ENCODE peak calls at places on chromosomes 16 and 17, in eight cellular contexts. One of them, this sample, is unnamed.

GRCh38 chr16:16120044-16120381 is 103.3 kb downstream of the ABCC6 start:
- DNase-seq in NCI-H774: peak; percentile 57
- DNase-seq in T-helper 9 cell: no peak
- DNase-seq in CD8-positive, alpha-beta T cell: no peak
- DNase-seq in DMS79: no peak
- DNase-seq in nephron progenitor cell: no peak
- DNase-seq in activated naive CD8-positive, alpha-beta T cell treated with anti-CD3 and anti-CD28 coated beads, Interleukin-2, amount 50 U/mL, for 24 hours: no peak
- DNase-seq in activated CD8-positive, alpha-beta memory T cell treated with anti-CD3 and anti-CD28 coated beads for 1 hour: no peak
- DNase-seq in this sample: no peak

GRCh38 chr17:18961634-18962493 is 9.9 kb downstream of the SLC5A10 start:
- DNase-seq in NCI-H774: no peak
- DNase-seq in T-helper 9 cell: no peak
- DNase-seq in CD8-positive, alpha-beta T cell: no peak
- DNase-seq in DMS79: no peak
- DNase-seq in nephron progenitor cell: no peak
- DNase-seq in activated naive CD8-positive, alpha-beta T cell treated with anti-CD3 and anti-CD28 coated beads, Interleukin-2, amount 50 U/mL, for 24 hours: peak; percentile 36
- DNase-seq in activated CD8-positive, alpha-beta memory T cell treated with anti-CD3 and anti-CD28 coated beads for 1 hour: no peak
- DNase-seq in this sample: no peak

GRCh38 chr17:65366102-65366844 is 195.2 kb downstream of the AXIN2 start:
- DNase-seq in NCI-H774: no peak
- DNase-seq in T-helper 9 cell: no peak
- DNase-seq in CD8-positive, alpha-beta T cell: no peak
- DNase-seq in DMS79: no peak
- DNase-seq in nephron progenitor cell: no peak
- DNase-seq in activated naive CD8-positive, alpha-beta T cell treated with anti-CD3 and anti-CD28 coated beads, Interleukin-2, amount 50 U/mL, for 24 hours: peak; percentile 76
- DNase-seq in activated CD8-positive, alpha-beta memory T cell treated with anti-CD3 and anti-CD28 coated beads for 1 hour: no peak
- DNase-seq in this sample: no peak

GRCh38 chr16:79519448-79519847 is 81.1 kb downstream of the MAF start:
- DNase-seq in NCI-H774: no peak
- DNase-seq in T-helper 9 cell: no peak
- DNase-seq in CD8-positive, alpha-beta T cell: no peak
- DNase-seq in DMS79: no peak
- DNase-seq in nephron progenitor cell: no peak
- DNase-seq in activated naive CD8-positive, alpha-beta T cell treated with anti-CD3 and anti-CD28 coated beads, Interleukin-2, amount 50 U/mL, for 24 hours: no peak
- DNase-seq in activated CD8-positive, alpha-beta memory T cell treated with anti-CD3 and anti-CD28 coated beads for 1 hour: no peak
- DNase-seq in this sample: no peak

GRCh38 chr17:1122681-1123396 is 56.9 kb downstream of the ABR start:
- DNase-seq in NCI-H774: no peak
- DNase-seq in T-helper 9 cell: peak; percentile 80
- DNase-seq in CD8-positive, alpha-beta T cell: peak; percentile 88
- DNase-seq in DMS79: peak; percentile 29
- DNase-seq in nephron progenitor cell: peak; percentile 85
- DNase-seq in activated naive CD8-positive, alpha-beta T cell treated with anti-CD3 and anti-CD28 coated beads, Interleukin-2, amount 50 U/mL, for 24 hours: peak; percentile 88
- DNase-seq in activated CD8-positive, alpha-beta memory T cell treated with anti-CD3 and anti-CD28 coated beads for 1 hour: peak; percentile 76
- DNase-seq in this sample: peak; percentile 65

GRCh38 chr16:66523861-66524354 is 26.0 kb downstream of the TK2 start:
- DNase-seq in NCI-H774: no peak
- DNase-seq in T-helper 9 cell: no peak
- DNase-seq in CD8-positive, alpha-beta T cell: peak; percentile 53
- DNase-seq in DMS79: no peak
- DNase-seq in nephron progenitor cell: no peak
- DNase-seq in activated naive CD8-positive, alpha-beta T cell treated with anti-CD3 and anti-CD28 coated beads, Interleukin-2, amount 50 U/mL, for 24 hours: no peak
- DNase-seq in activated CD8-positive, alpha-beta memory T cell treated with anti-CD3 and anti-CD28 coated beads for 1 hour: no peak
- DNase-seq in this sample: peak; percentile 14

GRCh38 chr17:33696102-33696501 is 403.0 kb upstream of the ASIC2 start:
- DNase-seq in NCI-H774: no peak
- DNase-seq in T-helper 9 cell: no peak
- DNase-seq in CD8-positive, alpha-beta T cell: no peak
- DNase-seq in DMS79: no peak
- DNase-seq in nephron progenitor cell: no peak
- DNase-seq in activated naive CD8-positive, alpha-beta T cell treated with anti-CD3 and anti-CD28 coated beads, Interleukin-2, amount 50 U/mL, for 24 hours: no peak
- DNase-seq in activated CD8-positive, alpha-beta memory T cell treated with anti-CD3 and anti-CD28 coated beads for 1 hour: no peak
- DNase-seq in this sample: no peak

GRCh38 chr17:45410144-45411091 is 22.3 kb downstream of the ARHGAP27 start:
- DNase-seq in NCI-H774: no peak
- DNase-seq in T-helper 9 cell: peak; percentile 48
- DNase-seq in CD8-positive, alpha-beta T cell: peak; percentile 68
- DNase-seq in DMS79: no peak
- DNase-seq in nephron progenitor cell: no peak
- DNase-seq in activated naive CD8-positive, alpha-beta T cell treated with anti-CD3 and anti-CD28 coated beads, Interleukin-2, amount 50 U/mL, for 24 hours: peak; percentile 69
- DNase-seq in activated CD8-positive, alpha-beta memory T cell treated with anti-CD3 and anti-CD28 coated beads for 1 hour: no peak
- DNase-seq in this sample: peak; percentile 39

GRCh38 chr17:2194778-2195417 is 108.7 kb downstream of the SMG6 start:
- DNase-seq in NCI-H774: no peak
- DNase-seq in T-helper 9 cell: no peak
- DNase-seq in CD8-positive, alpha-beta T cell: no peak
- DNase-seq in DMS79: peak; percentile 81
- DNase-seq in nephron progenitor cell: no peak
- DNase-seq in activated naive CD8-positive, alpha-beta T cell treated with anti-CD3 and anti-CD28 coated beads, Interleukin-2, amount 50 U/mL, for 24 hours: no peak
- DNase-seq in activated CD8-positive, alpha-beta memory T cell treated with anti-CD3 and anti-CD28 coated beads for 1 hour: no peak
- DNase-seq in this sample: no peak

GRCh38 chr16:49012961-49013726 is 268.5 kb downstream of the CBLN1 start:
- DNase-seq in NCI-H774: no peak
- DNase-seq in T-helper 9 cell: no peak
- DNase-seq in CD8-positive, alpha-beta T cell: no peak
- DNase-seq in DMS79: peak; percentile 39
- DNase-seq in nephron progenitor cell: no peak
- DNase-seq in activated naive CD8-positive, alpha-beta T cell treated with anti-CD3 and anti-CD28 coated beads, Interleukin-2, amount 50 U/mL, for 24 hours: no peak
- DNase-seq in activated CD8-positive, alpha-beta memory T cell treated with anti-CD3 and anti-CD28 coated beads for 1 hour: no peak
- DNase-seq in this sample: no peak

GRCh38 chr16:4200000-4200780 is 41.7 kb downstream of the SRL start:
- DNase-seq in NCI-H774: peak; percentile 51
- DNase-seq in T-helper 9 cell: no peak
- DNase-seq in CD8-positive, alpha-beta T cell: peak; percentile 17
- DNase-seq in DMS79: peak; percentile 30
- DNase-seq in nephron progenitor cell: peak; percentile 77
- DNase-seq in activated naive CD8-positive, alpha-beta T cell treated with anti-CD3 and anti-CD28 coated beads, Interleukin-2, amount 50 U/mL, for 24 hours: peak; percentile 41
- DNase-seq in activated CD8-positive, alpha-beta memory T cell treated with anti-CD3 and anti-CD28 coated beads for 1 hour: no peak
- DNase-seq in this sample: peak; percentile 6